ENCODE peak calls at places on chromosomes 13 and 19, in four cellular contexts. D is Peyer's patch, K is small intestine, V is brain microvascular endothelial cell. Q is an unnamed sample.

GRCh38 chr13:49956131-49956530 is 20.0 kb upstream of the SPRYD7 start:
- DNase-seq in D (no peak), K (no peak), V (no peak), Q (no peak)

GRCh38 chr19:1747285-1748114 is 5.8 kb upstream of the ONECUT3 start:
- DNase-seq in D (no peak), K (peak), V (peak), Q (peak)

GRCh38 chr19:55546822-55547614 is 1.7 kb upstream of the SBK3 start:
- DNase-seq in D (no peak), K (no peak), V (peak), Q (no peak)

GRCh38 chr13:94459116-94459515 is 20.4 kb downstream of the DCT start:
- DNase-seq in D (no peak), K (no peak), V (no peak), Q (no peak)

GRCh38 chr19:21046489-21046888 is 26.0 kb downstream of the ZNF430 start:
- DNase-seq in D (no peak), K (no peak), V (no peak), Q (no peak)

GRCh38 chr13:75226092-75226491 is 255.9 kb downstream of the TBC1D4 start:
- DNase-seq in D (no peak), K (no peak), V (no peak), Q (no peak)

GRCh38 chr19:15540435-15540834 is 32.1 kb downstream of the CYP4F22 start:
- DNase-seq in D (no peak), K (no peak), V (no peak), Q (no peak)

GRCh38 chr19:7799640-7800355 is 30.2 kb upstream of the EVI5L start:
- DNase-seq in D (peak), K (peak), V (peak), Q (no peak)

GRCh38 chr19:36672368-36672767 is 5.7 kb upstream of the ZNF461 start:
- DNase-seq in D (no peak), K (no peak), V (no peak), Q (no peak)
- H3K27ac ChIP-seq in D (no peak), K (no peak), V (no peak), Q (no peak)

GRCh38 chr19:54461201-54462071 is 2.1 kb downstream of the LENG9 start:
- DNase-seq in D (no peak), K (peak), V (no peak), Q (no peak)
- H3K27ac ChIP-seq in D (peak), K (peak), V (no peak), Q (peak)

GRCh38 chr13:66402546-66402945 is 827.6 kb downstream of the PCDH9 start:
- DNase-seq in D (no peak), K (no peak), V (no peak), Q (no peak)
- H3K27ac ChIP-seq in D (no peak), K (no peak), V (no peak), Q (no peak)

GRCh38 chr13:107254392-107254791 is 686.5 kb upstream of the ARGLU1 start:
- DNase-seq in D (no peak), K (no peak), V (no peak), Q (no peak)
- H3K27ac ChIP-seq in D (no peak), K (no peak), V (no peak), Q (peak)

DNA sequence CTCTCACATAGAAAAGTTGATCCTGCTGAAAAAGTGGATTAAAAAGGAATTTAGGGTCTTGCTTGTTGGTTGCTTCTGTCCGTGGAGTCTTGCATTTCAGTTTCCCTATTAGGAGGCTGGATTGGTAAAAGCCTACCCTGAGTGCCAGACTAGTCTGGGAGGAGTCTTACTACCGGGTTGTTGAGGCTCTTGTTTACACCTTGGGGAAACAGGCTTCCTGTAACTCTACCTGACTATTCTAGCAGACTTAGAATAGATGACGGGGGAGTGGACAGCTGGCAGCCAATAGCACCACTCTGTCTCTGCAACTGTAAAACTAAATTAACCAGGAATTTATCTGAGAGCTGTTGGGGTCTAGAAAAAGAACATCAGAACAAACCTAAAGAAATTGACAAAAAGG is 11.3 kb upstream of the MPHOSPH8 start:
- DNase-seq in D (no peak), K (no peak), V (no peak), Q (no peak)
- H3K27ac ChIP-seq in D (no peak), K (no peak), V (no peak), Q (no peak)

GRCh38 chr19:18847516-18848463 is 16.0 kb downstream of the UPF1 start:
- DNase-seq in D (no peak), K (no peak), V (no peak), Q (no peak)
- H3K27ac ChIP-seq in D (peak), K (no peak), V (no peak), Q (peak)

DNA sequence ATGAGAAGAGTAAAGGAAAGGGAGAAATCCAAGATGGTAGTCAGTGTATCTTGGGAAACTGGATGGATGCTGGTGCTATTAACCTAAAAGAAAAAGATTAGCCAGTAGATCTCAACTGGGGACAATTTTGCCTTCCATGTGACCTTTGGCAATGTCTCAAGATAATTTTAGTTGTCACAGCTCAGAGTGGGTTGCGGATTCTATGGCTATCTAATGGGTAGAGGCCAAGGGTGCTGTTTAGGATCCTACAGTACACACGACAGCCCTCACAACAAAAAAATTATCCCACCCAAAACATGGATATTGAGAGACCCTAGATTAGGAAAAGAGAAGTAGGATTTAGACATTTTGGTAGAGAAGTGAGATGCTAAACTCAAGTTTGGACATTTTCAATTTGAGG is 258.9 kb downstream of the GPC5 start:
- DNase-seq in D (no peak), K (no peak), V (no peak), Q (no peak)
- H3K27ac ChIP-seq in D (no peak), K (no peak), V (no peak), Q (no peak)